ENCODE peak calls at places on chromosomes 11 and 22, in ten cellular contexts. One of them, this sample, is unnamed. For H3K4me1, the result is how much of the 10 kb centered on the place peaks cover.

GRCh38 chr22:43917523-43917922 is 6.1 kb upstream of the PNPLA3 start:
- DNase-seq in PC-3: no peak
- DNase-seq in ovary: no peak
- DNase-seq in neural progenitor cell: no peak
- DNase-seq in Caco-2: no peak
- DNase-seq in transverse colon: no peak
- DNase-seq in heart right ventricle: no peak
- DNase-seq in mammary epithelial cell: no peak
- DNase-seq in fibroblast of lung: no peak
- DNase-seq in OCI-LY7: no peak
- DNase-seq in this sample: no peak

GRCh38 chr11:86592659-86593451 is 79.6 kb downstream of the ME3 start:
- DNase-seq in mammary epithelial cell: peak
- DNase-seq in Caco-2: peak
- DNase-seq in OCI-LY7: peak
- DNase-seq in neural progenitor cell: no peak
- DNase-seq in transverse colon: peak
- DNase-seq in PC-3: peak
- DNase-seq in ovary: peak
- DNase-seq in fibroblast of lung: peak
- DNase-seq in heart right ventricle: peak
- DNase-seq in this sample: peak

GRCh38 chr11:120131941-120132644 is 5.8 kb downstream of the TRIM29 start:
- DNase-seq in Caco-2: no peak
- DNase-seq in OCI-LY7: no peak
- DNase-seq in PC-3: no peak
- DNase-seq in transverse colon: peak
- DNase-seq in heart right ventricle: no peak
- DNase-seq in fibroblast of lung: no peak
- DNase-seq in neural progenitor cell: no peak
- DNase-seq in mammary epithelial cell: peak
- DNase-seq in ovary: peak
- DNase-seq in this sample: peak

GRCh38 chr11:129373489-129373953 is 2.1 kb upstream of the BARX2 start:
- DNase-seq in OCI-LY7: no peak
- DNase-seq in ovary: no peak
- DNase-seq in heart right ventricle: no peak
- DNase-seq in transverse colon: no peak
- DNase-seq in fibroblast of lung: peak
- DNase-seq in Caco-2: no peak
- DNase-seq in neural progenitor cell: peak
- DNase-seq in mammary epithelial cell: no peak
- DNase-seq in PC-3: no peak
- DNase-seq in this sample: no peak

GRCh38 chr22:37896181-37896592 is 9.9 kb upstream of the MICALL1 start:
- DNase-seq in ovary: no peak
- DNase-seq in PC-3: peak
- DNase-seq in transverse colon: peak
- DNase-seq in heart right ventricle: peak
- DNase-seq in fibroblast of lung: no peak
- DNase-seq in Caco-2: no peak
- DNase-seq in mammary epithelial cell: peak
- DNase-seq in neural progenitor cell: no peak
- DNase-seq in OCI-LY7: peak
- DNase-seq in this sample: no peak

GRCh38 chr22:44648085-44648820 is 53.8 kb upstream of the PRR5 start:
- DNase-seq in ovary: no peak
- DNase-seq in heart right ventricle: no peak
- DNase-seq in OCI-LY7: no peak
- DNase-seq in transverse colon: no peak
- DNase-seq in neural progenitor cell: no peak
- DNase-seq in Caco-2: no peak
- DNase-seq in fibroblast of lung: no peak
- DNase-seq in PC-3: no peak
- DNase-seq in mammary epithelial cell: no peak
- DNase-seq in this sample: no peak

GRCh38 chr22:18100781-18101180 is 9.8 kb upstream of the TUBA8 start:
- DNase-seq in heart right ventricle: no peak
- DNase-seq in transverse colon: no peak
- DNase-seq in fibroblast of lung: no peak
- DNase-seq in ovary: no peak
- DNase-seq in OCI-LY7: no peak
- DNase-seq in Caco-2: no peak
- DNase-seq in PC-3: no peak
- DNase-seq in mammary epithelial cell: no peak
- DNase-seq in neural progenitor cell: no peak
- DNase-seq in this sample: no peak

GRCh38 chr11:61516675-61517516 is 8.3 kb downstream of the LRRC10B start:
- DNase-seq in PC-3: peak
- DNase-seq in heart right ventricle: no peak
- DNase-seq in Caco-2: peak
- DNase-seq in mammary epithelial cell: no peak
- DNase-seq in OCI-LY7: peak
- DNase-seq in ovary: peak
- DNase-seq in neural progenitor cell: peak
- DNase-seq in fibroblast of lung: peak
- DNase-seq in transverse colon: no peak
- DNase-seq in this sample: peak

GRCh38 chr11:65430406-65431217 is 8.0 kb downstream of the NEAT1 start:
- DNase-seq in fibroblast of lung: peak
- DNase-seq in transverse colon: peak
- DNase-seq in OCI-LY7: peak
- DNase-seq in Caco-2: no peak
- DNase-seq in heart right ventricle: no peak
- DNase-seq in mammary epithelial cell: peak
- DNase-seq in PC-3: peak
- DNase-seq in neural progenitor cell: no peak
- DNase-seq in ovary: no peak
- DNase-seq in this sample: no peak

GRCh38 chr11:78415338-78415737 is 2.3 kb downstream of the GAB2 start:
- DNase-seq in transverse colon: no peak
- DNase-seq in OCI-LY7: no peak
- DNase-seq in Caco-2: no peak
- DNase-seq in fibroblast of lung: no peak
- DNase-seq in mammary epithelial cell: no peak
- DNase-seq in heart right ventricle: no peak
- DNase-seq in neural progenitor cell: no peak
- DNase-seq in PC-3: no peak
- DNase-seq in ovary: no peak
- DNase-seq in this sample: no peak

GRCh38 chr11:79193663-79194062 is 247.2 kb downstream of the TENM4 start:
- DNase-seq in ovary: no peak
- DNase-seq in mammary epithelial cell: no peak
- DNase-seq in heart right ventricle: no peak
- DNase-seq in PC-3: no peak
- DNase-seq in neural progenitor cell: no peak
- DNase-seq in fibroblast of lung: no peak
- DNase-seq in OCI-LY7: no peak
- DNase-seq in transverse colon: no peak
- DNase-seq in Caco-2: no peak
- DNase-seq in this sample: no peak

GRCh38 chr11:19524171-19524671 is 188.4 kb upstream of the NAV2 start:
- DNase-seq in PC-3: no peak
- DNase-seq in neural progenitor cell: no peak
- DNase-seq in fibroblast of lung: no peak
- DNase-seq in OCI-LY7: no peak
- DNase-seq in mammary epithelial cell: no peak
- DNase-seq in Caco-2: peak
- DNase-seq in heart right ventricle: no peak
- DNase-seq in ovary: no peak
- DNase-seq in transverse colon: no peak
- DNase-seq in this sample: no peak

GRCh38 chr11:1827095-1827797 is 7.5 kb upstream of the SYT8 start:
- DNase-seq in Caco-2: no peak
- DNase-seq in OCI-LY7: no peak
- DNase-seq in neural progenitor cell: no peak
- DNase-seq in transverse colon: peak
- DNase-seq in ovary: no peak
- DNase-seq in fibroblast of lung: peak
- DNase-seq in mammary epithelial cell: peak
- DNase-seq in heart right ventricle: peak
- DNase-seq in PC-3: peak
- DNase-seq in this sample: peak

GRCh38 chr11:44615041-44615513 is 49.6 kb downstream of the CD82 start:
- DNase-seq in neural progenitor cell: no peak
- DNase-seq in OCI-LY7: no peak
- DNase-seq in PC-3: no peak
- DNase-seq in transverse colon: no peak
- DNase-seq in Caco-2: no peak
- DNase-seq in heart right ventricle: no peak
- DNase-seq in ovary: no peak
- DNase-seq in mammary epithelial cell: no peak
- DNase-seq in fibroblast of lung: no peak
- DNase-seq in this sample: no peak

GRCh38 chr22:26197427-26197826 is 28.2 kb downstream of the SEZ6L start:
- DNase-seq in ovary: no peak
- DNase-seq in transverse colon: no peak
- DNase-seq in PC-3: no peak
- DNase-seq in OCI-LY7: no peak
- DNase-seq in heart right ventricle: no peak
- DNase-seq in Caco-2: no peak
- DNase-seq in fibroblast of lung: no peak
- DNase-seq in neural progenitor cell: no peak
- DNase-seq in mammary epithelial cell: no peak
- DNase-seq in this sample: no peak

GRCh38 chr11:68050371-68050841 is 11.6 kb downstream of the TCIRG1 start:
- DNase-seq in OCI-LY7: no peak
- DNase-seq in Caco-2: no peak
- DNase-seq in fibroblast of lung: no peak
- DNase-seq in PC-3: no peak
- DNase-seq in transverse colon: no peak
- DNase-seq in ovary: no peak
- DNase-seq in mammary epithelial cell: no peak
- DNase-seq in neural progenitor cell: no peak
- DNase-seq in heart right ventricle: no peak
- DNase-seq in this sample: peak

GRCh38 chr11:127651175-127651887 is 650.8 kb upstream of the KIRREL3 start:
- DNase-seq in fibroblast of lung: peak
- DNase-seq in ovary: no peak
- DNase-seq in heart right ventricle: no peak
- DNase-seq in transverse colon: no peak
- DNase-seq in Caco-2: no peak
- DNase-seq in mammary epithelial cell: peak
- DNase-seq in neural progenitor cell: no peak
- DNase-seq in PC-3: peak
- DNase-seq in OCI-LY7: no peak
- DNase-seq in this sample: no peak

GRCh38 chr11:9859491-9860305 is 195.8 kb downstream of the SWAP70 start:
- DNase-seq in fibroblast of lung: peak
- DNase-seq in heart right ventricle: no peak
- DNase-seq in mammary epithelial cell: peak
- DNase-seq in Caco-2: no peak
- DNase-seq in neural progenitor cell: no peak
- DNase-seq in ovary: no peak
- DNase-seq in PC-3: no peak
- DNase-seq in OCI-LY7: no peak
- DNase-seq in transverse colon: no peak
- DNase-seq in this sample: no peak
- H3K4me3 ChIP-seq in fibroblast of lung: no peak
- H3K4me3 ChIP-seq in heart right ventricle: no peak
- H3K4me3 ChIP-seq in mammary epithelial cell: no peak
- H3K4me3 ChIP-seq in Caco-2: no peak
- H3K4me3 ChIP-seq in neural progenitor cell: no peak
- H3K4me3 ChIP-seq in ovary: no peak
- H3K4me3 ChIP-seq in PC-3: no peak
- H3K4me3 ChIP-seq in OCI-LY7: no peak
- H3K4me3 ChIP-seq in transverse colon: no peak
- H3K4me3 ChIP-seq in this sample: no peak

GRCh38 chr22:50526849-50527801 is 1.7 kb upstream of the SCO2 start:
- DNase-seq in fibroblast of lung: peak
- DNase-seq in heart right ventricle: peak
- DNase-seq in ovary: peak
- DNase-seq in transverse colon: peak
- DNase-seq in neural progenitor cell: peak
- DNase-seq in OCI-LY7: peak
- DNase-seq in PC-3: peak
- DNase-seq in mammary epithelial cell: no peak
- DNase-seq in Caco-2: peak
- DNase-seq in this sample: peak
- H3K4me1 ChIP-seq in fibroblast of lung: under half
- H3K4me1 ChIP-seq in heart right ventricle: half or more
- H3K4me1 ChIP-seq in ovary: under half
- H3K4me1 ChIP-seq in transverse colon: under half
- H3K4me1 ChIP-seq in neural progenitor cell: under half
- H3K4me1 ChIP-seq in OCI-LY7: under half
- H3K4me1 ChIP-seq in PC-3: under half
- H3K4me1 ChIP-seq in mammary epithelial cell: under half
- H3K4me1 ChIP-seq in Caco-2: under half
- H3K4me1 ChIP-seq in this sample: under half

GRCh38 chr22:36368359-36368983 is 19.3 kb downstream of the MYH9 start:
- DNase-seq in transverse colon: no peak
- DNase-seq in heart right ventricle: no peak
- DNase-seq in mammary epithelial cell: peak
- DNase-seq in Caco-2: peak
- DNase-seq in PC-3: peak
- DNase-seq in fibroblast of lung: peak
- DNase-seq in OCI-LY7: no peak
- DNase-seq in ovary: no peak
- DNase-seq in neural progenitor cell: peak
- DNase-seq in this sample: peak
- H3K4me3 ChIP-seq in transverse colon: no peak
- H3K4me3 ChIP-seq in heart right ventricle: peak
- H3K4me3 ChIP-seq in mammary epithelial cell: no peak
- H3K4me3 ChIP-seq in Caco-2: no peak
- H3K4me3 ChIP-seq in PC-3: no peak
- H3K4me3 ChIP-seq in fibroblast of lung: no peak
- H3K4me3 ChIP-seq in OCI-LY7: no peak
- H3K4me3 ChIP-seq in ovary: peak
- H3K4me3 ChIP-seq in neural progenitor cell: peak
- H3K4me3 ChIP-seq in this sample: no peak

DNA sequence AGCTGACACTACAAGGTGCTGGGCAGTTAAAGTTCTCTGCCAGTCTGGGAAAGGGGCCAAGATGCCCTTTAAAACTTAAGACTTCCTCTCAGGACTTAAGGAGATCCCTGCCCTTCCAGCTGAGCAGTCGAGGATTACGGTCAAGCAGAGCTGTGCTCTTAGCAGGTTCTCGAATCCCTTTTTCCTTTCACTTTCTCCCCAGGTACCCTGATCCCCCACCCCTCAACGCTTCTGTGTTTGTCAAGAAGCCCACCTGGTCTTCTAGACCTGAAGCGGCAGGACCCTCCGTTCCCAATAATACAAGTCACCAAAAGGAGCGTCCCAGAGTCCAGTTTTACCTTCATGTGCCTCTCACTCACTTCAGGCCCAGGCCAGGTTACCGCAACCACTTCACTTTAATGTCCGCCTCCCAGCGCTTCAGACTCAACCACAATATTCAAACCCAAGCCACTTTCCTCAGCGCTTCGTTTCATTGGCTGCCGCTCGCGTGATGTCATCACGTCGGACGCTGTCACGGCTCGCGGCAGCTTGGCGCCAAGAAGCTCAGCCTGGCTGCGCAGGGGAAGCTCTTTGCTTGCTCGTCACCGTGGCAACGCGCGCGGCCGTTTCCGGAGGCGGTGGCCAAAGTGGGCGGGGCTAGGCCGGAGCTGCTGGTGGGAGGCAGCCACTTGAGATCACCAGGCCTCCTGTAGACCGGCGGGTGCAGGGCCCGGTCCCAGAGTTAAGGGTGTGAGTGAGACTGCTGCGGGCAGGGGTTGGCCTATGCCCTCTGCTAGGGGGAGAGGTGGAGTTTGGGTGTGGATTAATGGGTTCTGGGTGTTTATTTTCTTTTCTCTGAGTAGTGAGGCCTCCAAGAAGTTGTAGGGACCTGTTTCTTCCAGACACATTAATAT is at the start of the genes KIF18A and METTL15:
- DNase-seq in mammary epithelial cell: peak
- DNase-seq in transverse colon: peak
- DNase-seq in fibroblast of lung: peak
- DNase-seq in PC-3: peak
- DNase-seq in Caco-2: peak
- DNase-seq in OCI-LY7: peak
- DNase-seq in neural progenitor cell: peak
- DNase-seq in ovary: peak
- DNase-seq in heart right ventricle: peak
- DNase-seq in this sample: peak
- H3K4me1 ChIP-seq in mammary epithelial cell: under half
- H3K4me1 ChIP-seq in transverse colon: under half
- H3K4me1 ChIP-seq in fibroblast of lung: under half
- H3K4me1 ChIP-seq in PC-3: half or more
- H3K4me1 ChIP-seq in Caco-2: under half
- H3K4me1 ChIP-seq in OCI-LY7: under half
- H3K4me1 ChIP-seq in neural progenitor cell: under half
- H3K4me1 ChIP-seq in ovary: under half
- H3K4me1 ChIP-seq in heart right ventricle: under half
- H3K4me1 ChIP-seq in this sample: under half